ENCODE peak calls at places on chromosomes 7 and 10, in nine cellular contexts. One of them, this sample, is unnamed.

GRCh38 chr10:9157656-9158055 is 1103.2 kb downstream of the GATA3 start:
- DNase-seq in Panc1: no peak
- DNase-seq in A549: no peak
- DNase-seq in K562: no peak
- DNase-seq in SK-N-SH: no peak
- DNase-seq in HCT116: no peak
- DNase-seq in HL-60: no peak
- DNase-seq in GM12878: no peak
- DNase-seq in HepG2: no peak
- DNase-seq in this sample: no peak

GRCh38 chr7:19589436-19589835 is 119.4 kb downstream of the POLR1F start:
- DNase-seq in Panc1: no peak
- DNase-seq in A549: no peak
- DNase-seq in K562: no peak
- DNase-seq in SK-N-SH: no peak
- DNase-seq in HCT116: no peak
- DNase-seq in HL-60: no peak
- DNase-seq in GM12878: no peak
- DNase-seq in HepG2: no peak
- DNase-seq in this sample: no peak

GRCh38 chr7:124784879-124785818 is 19.6 kb upstream of the GPR37 start:
- DNase-seq in Panc1: peak
- DNase-seq in A549: peak
- DNase-seq in K562: peak
- DNase-seq in SK-N-SH: peak
- DNase-seq in HCT116: peak
- DNase-seq in HL-60: peak
- DNase-seq in GM12878: no peak
- DNase-seq in HepG2: peak
- DNase-seq in this sample: peak

GRCh38 chr7:157488326-157488725 is 151.5 kb downstream of the DNAJB6 start:
- DNase-seq in Panc1: no peak
- DNase-seq in A549: no peak
- DNase-seq in K562: no peak
- DNase-seq in SK-N-SH: no peak
- DNase-seq in HCT116: no peak
- DNase-seq in HL-60: no peak
- DNase-seq in GM12878: no peak
- DNase-seq in HepG2: no peak
- DNase-seq in this sample: no peak

GRCh38 chr7:148773344-148773743 is 74.6 kb downstream of the CUL1 start:
- DNase-seq in Panc1: no peak
- DNase-seq in A549: no peak
- DNase-seq in K562: no peak
- DNase-seq in SK-N-SH: no peak
- DNase-seq in HCT116: no peak
- DNase-seq in HL-60: no peak
- DNase-seq in GM12878: peak
- DNase-seq in HepG2: no peak
- DNase-seq in this sample: no peak

GRCh38 chr10:71270301-71270777 is 48.7 kb upstream of the SLC29A3 start:
- DNase-seq in Panc1: peak
- DNase-seq in A549: peak
- DNase-seq in K562: peak
- DNase-seq in SK-N-SH: peak
- DNase-seq in HCT116: peak
- DNase-seq in HL-60: peak
- DNase-seq in GM12878: no peak
- DNase-seq in HepG2: peak
- DNase-seq in this sample: peak

GRCh38 chr7:42876182-42877068 is 35.4 kb downstream of the C7orf25 start:
- DNase-seq in Panc1: peak
- DNase-seq in A549: no peak
- DNase-seq in K562: peak
- DNase-seq in SK-N-SH: peak
- DNase-seq in HCT116: peak
- DNase-seq in HL-60: peak
- DNase-seq in GM12878: no peak
- DNase-seq in HepG2: peak
- DNase-seq in this sample: peak

GRCh38 chr10:25064401-25064800 is 48.0 kb downstream of the THNSL1 start:
- DNase-seq in Panc1: no peak
- DNase-seq in A549: no peak
- DNase-seq in K562: no peak
- DNase-seq in SK-N-SH: no peak
- DNase-seq in HCT116: no peak
- DNase-seq in HL-60: no peak
- DNase-seq in GM12878: no peak
- DNase-seq in HepG2: no peak
- DNase-seq in this sample: no peak

GRCh38 chr10:17742918-17743317 is 9.1 kb upstream of the TMEM236 start:
- DNase-seq in Panc1: no peak
- DNase-seq in A549: peak
- DNase-seq in K562: peak
- DNase-seq in SK-N-SH: peak
- DNase-seq in HCT116: peak
- DNase-seq in HL-60: peak
- DNase-seq in GM12878: no peak
- DNase-seq in HepG2: peak
- DNase-seq in this sample: peak

GRCh38 chr7:149181136-149181790 is 14.1 kb upstream of the ZNF282 start:
- DNase-seq in Panc1: no peak
- DNase-seq in A549: no peak
- DNase-seq in K562: no peak
- DNase-seq in SK-N-SH: no peak
- DNase-seq in HCT116: no peak
- DNase-seq in HL-60: no peak
- DNase-seq in GM12878: no peak
- DNase-seq in HepG2: no peak
- DNase-seq in this sample: no peak

GRCh38 chr7:5450549-5451327 is 27.1 kb upstream of the TNRC18 start:
- DNase-seq in Panc1: no peak
- DNase-seq in A549: peak
- DNase-seq in K562: peak
- DNase-seq in SK-N-SH: peak
- DNase-seq in HCT116: no peak
- DNase-seq in HL-60: peak
- DNase-seq in GM12878: no peak
- DNase-seq in HepG2: peak
- DNase-seq in this sample: peak

GRCh38 chr7:50321678-50322077 is 17.2 kb downstream of the IKZF1 start:
- DNase-seq in Panc1: no peak
- DNase-seq in A549: no peak
- DNase-seq in K562: no peak
- DNase-seq in SK-N-SH: no peak
- DNase-seq in HCT116: no peak
- DNase-seq in HL-60: peak
- DNase-seq in GM12878: no peak
- DNase-seq in HepG2: no peak
- DNase-seq in this sample: no peak

GRCh38 chr7:50329775-50330174 is 25.3 kb downstream of the IKZF1 start:
- DNase-seq in Panc1: no peak
- DNase-seq in A549: no peak
- DNase-seq in K562: no peak
- DNase-seq in SK-N-SH: no peak
- DNase-seq in HCT116: no peak
- DNase-seq in HL-60: no peak
- DNase-seq in GM12878: no peak
- DNase-seq in HepG2: no peak
- DNase-seq in this sample: no peak

GRCh38 chr7:50327443-50327842 is 22.9 kb downstream of the IKZF1 start:
- DNase-seq in Panc1: no peak
- DNase-seq in A549: no peak
- DNase-seq in K562: no peak
- DNase-seq in SK-N-SH: no peak
- DNase-seq in HCT116: no peak
- DNase-seq in HL-60: no peak
- DNase-seq in GM12878: no peak
- DNase-seq in HepG2: no peak
- DNase-seq in this sample: no peak

GRCh38 chr7:50324113-50324512 is 19.6 kb downstream of the IKZF1 start:
- DNase-seq in Panc1: no peak
- DNase-seq in A549: no peak
- DNase-seq in K562: no peak
- DNase-seq in SK-N-SH: no peak
- DNase-seq in HCT116: no peak
- DNase-seq in HL-60: no peak
- DNase-seq in GM12878: no peak
- DNase-seq in HepG2: no peak
- DNase-seq in this sample: no peak
- TF ChIP-seq REST in Panc1: no peak
- TF ChIP-seq REST in A549: no peak
- TF ChIP-seq REST in K562: no peak
- TF ChIP-seq REST in SK-N-SH: no peak
- TF ChIP-seq REST in HCT116: no peak
- TF ChIP-seq REST in HL-60: no peak
- TF ChIP-seq REST in GM12878: no peak
- TF ChIP-seq REST in HepG2: no peak
- TF ChIP-seq REST in this sample: no peak

DNA sequence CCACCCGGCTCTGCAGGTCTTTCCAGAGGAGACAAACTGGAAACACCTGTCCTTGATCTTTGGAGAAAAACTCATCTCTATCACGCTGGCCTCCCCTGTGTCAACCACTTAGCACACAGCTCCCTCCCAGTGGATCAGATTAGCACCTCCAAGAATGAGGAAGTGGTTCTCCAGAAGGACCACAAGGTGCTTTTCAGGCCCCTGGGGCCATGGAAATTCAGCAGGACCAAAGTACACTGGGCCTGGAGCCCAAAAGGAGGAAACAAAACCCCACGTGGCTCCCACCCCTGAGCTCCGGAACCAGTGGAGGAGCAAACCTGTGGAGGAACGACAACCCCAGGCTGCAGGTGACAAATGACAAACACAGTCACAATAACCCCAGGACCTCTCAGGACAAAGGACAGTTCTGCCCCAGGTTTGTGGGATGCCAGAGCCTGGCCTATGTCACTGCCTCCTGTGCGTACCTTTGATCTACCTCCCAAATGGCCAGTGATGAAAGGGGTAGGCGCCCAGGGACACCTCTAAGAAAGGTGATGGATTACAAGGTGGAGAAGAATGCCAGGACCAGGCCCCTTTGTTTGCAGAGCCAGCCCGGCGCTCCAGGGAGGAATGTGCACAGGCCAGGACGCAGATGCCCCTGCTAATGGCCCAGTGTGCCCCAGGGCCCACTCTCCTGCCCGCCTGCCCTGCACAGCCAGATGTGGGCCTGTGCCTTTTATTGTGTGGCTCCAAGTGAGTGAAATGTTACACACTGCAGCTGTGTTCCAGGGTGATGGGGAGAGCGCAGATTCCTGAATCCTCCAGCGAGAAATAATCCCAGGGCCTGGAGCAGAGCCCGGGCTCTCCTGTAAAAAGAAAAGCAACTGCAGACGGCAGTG is 5.6 kb downstream of the TNS3 start:
- DNase-seq in Panc1: no peak
- DNase-seq in A549: peak
- DNase-seq in K562: no peak
- DNase-seq in SK-N-SH: peak
- DNase-seq in HCT116: peak
- DNase-seq in HL-60: peak
- DNase-seq in GM12878: no peak
- DNase-seq in HepG2: peak
- DNase-seq in this sample: no peak
- TF ChIP-seq REST in Panc1: peak
- TF ChIP-seq REST in A549: peak
- TF ChIP-seq REST in K562: no peak
- TF ChIP-seq REST in SK-N-SH: peak
- TF ChIP-seq REST in HCT116: no peak
- TF ChIP-seq REST in HL-60: no peak
- TF ChIP-seq REST in GM12878: no peak
- TF ChIP-seq REST in HepG2: peak
- TF ChIP-seq REST in this sample: no peak

GRCh38 chr7:26307226-26307625 is 15.6 kb downstream of the SNX10 start:
- DNase-seq in Panc1: no peak
- DNase-seq in A549: no peak
- DNase-seq in K562: peak
- DNase-seq in SK-N-SH: no peak
- DNase-seq in HCT116: no peak
- DNase-seq in HL-60: peak
- DNase-seq in GM12878: no peak
- DNase-seq in HepG2: no peak
- DNase-seq in this sample: no peak

GRCh38 chr7:26305048-26305868 is 13.6 kb downstream of the SNX10 start:
- DNase-seq in Panc1: no peak
- DNase-seq in A549: no peak
- DNase-seq in K562: no peak
- DNase-seq in SK-N-SH: no peak
- DNase-seq in HCT116: no peak
- DNase-seq in HL-60: peak
- DNase-seq in GM12878: no peak
- DNase-seq in HepG2: peak
- DNase-seq in this sample: no peak

GRCh38 chr7:26306770-26307169 is 15.1 kb downstream of the SNX10 start:
- DNase-seq in Panc1: no peak
- DNase-seq in A549: no peak
- DNase-seq in K562: no peak
- DNase-seq in SK-N-SH: no peak
- DNase-seq in HCT116: no peak
- DNase-seq in HL-60: no peak
- DNase-seq in GM12878: no peak
- DNase-seq in HepG2: no peak
- DNase-seq in this sample: no peak

GRCh38 chr7:26308551-26308950 is 16.9 kb downstream of the SNX10 start:
- DNase-seq in Panc1: no peak
- DNase-seq in A549: no peak
- DNase-seq in K562: no peak
- DNase-seq in SK-N-SH: no peak
- DNase-seq in HCT116: no peak
- DNase-seq in HL-60: no peak
- DNase-seq in GM12878: no peak
- DNase-seq in HepG2: no peak
- DNase-seq in this sample: no peak

GRCh38 chr7:26305869-26306665 is 14.4 kb downstream of the SNX10 start:
- DNase-seq in Panc1: no peak
- DNase-seq in A549: no peak
- DNase-seq in K562: no peak
- DNase-seq in SK-N-SH: no peak
- DNase-seq in HCT116: no peak
- DNase-seq in HL-60: no peak
- DNase-seq in GM12878: no peak
- DNase-seq in HepG2: no peak
- DNase-seq in this sample: no peak
- TF ChIP-seq REST in Panc1: no peak
- TF ChIP-seq REST in A549: no peak
- TF ChIP-seq REST in K562: no peak
- TF ChIP-seq REST in SK-N-SH: no peak
- TF ChIP-seq REST in HCT116: no peak
- TF ChIP-seq REST in HL-60: no peak
- TF ChIP-seq REST in GM12878: no peak
- TF ChIP-seq REST in HepG2: no peak
- TF ChIP-seq REST in this sample: no peak

DNA sequence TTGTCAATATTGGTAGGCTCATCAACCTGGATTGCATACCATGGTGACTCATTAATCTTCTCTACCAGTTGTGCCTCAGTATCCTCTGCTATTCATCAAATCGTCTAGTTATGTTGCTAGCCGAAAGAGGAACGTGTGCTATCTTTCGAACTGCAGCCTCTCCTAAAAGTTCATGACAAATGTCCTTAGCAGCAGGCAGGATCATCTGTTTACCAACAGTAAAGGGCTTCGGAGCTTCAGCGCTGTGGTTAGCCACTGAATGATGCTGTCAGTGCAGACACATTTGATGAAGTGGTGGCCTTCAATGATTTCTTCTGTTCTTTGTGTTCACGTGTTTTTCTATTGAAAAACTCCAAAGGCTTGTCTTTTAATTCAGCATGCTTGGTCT is 68.8 kb downstream of the CSTF2T start:
- DNase-seq in Panc1: no peak
- DNase-seq in A549: no peak
- DNase-seq in K562: no peak
- DNase-seq in SK-N-SH: no peak
- DNase-seq in HCT116: no peak
- DNase-seq in HL-60: no peak
- DNase-seq in GM12878: no peak
- DNase-seq in HepG2: no peak
- DNase-seq in this sample: no peak
- TF ChIP-seq REST in Panc1: no peak
- TF ChIP-seq REST in A549: no peak
- TF ChIP-seq REST in K562: no peak
- TF ChIP-seq REST in SK-N-SH: no peak
- TF ChIP-seq REST in HCT116: no peak
- TF ChIP-seq REST in HL-60: no peak
- TF ChIP-seq REST in GM12878: no peak
- TF ChIP-seq REST in HepG2: no peak
- TF ChIP-seq REST in this sample: no peak

This sample was measured in GM23338.